ENCODE peak calls at places on chromosomes 1 and 21, in five cellular contexts. One of them, this sample, is unnamed.

GRCh38 chr1:200917291-200917817 is 22.7 kb downstream of the INAVA start:
- DNase-seq in foreskin fibroblast: no peak
- DNase-seq in NCI-H2171: peak; percentile 89
- DNase-seq in right atrium auricular region: no peak
- DNase-seq in transverse colon: no peak
- DNase-seq in this sample: no peak

GRCh38 chr1:44168520-44169098 is 27.2 kb upstream of the KLF18 start:
- DNase-seq in foreskin fibroblast: no peak
- DNase-seq in NCI-H2171: no peak
- DNase-seq in right atrium auricular region: no peak
- DNase-seq in transverse colon: no peak
- DNase-seq in this sample: no peak

GRCh38 chr1:67134692-67135091 is at the start of gene C1orf141:
- DNase-seq in foreskin fibroblast: peak; percentile 35
- DNase-seq in NCI-H2171: no peak
- DNase-seq in right atrium auricular region: no peak
- DNase-seq in transverse colon: no peak
- DNase-seq in this sample: no peak

GRCh38 chr21:41823166-41823565 is 56.0 kb downstream of the PRDM15 start:
- DNase-seq in foreskin fibroblast: no peak
- DNase-seq in NCI-H2171: no peak
- DNase-seq in right atrium auricular region: no peak
- DNase-seq in transverse colon: no peak
- DNase-seq in this sample: no peak

GRCh38 chr1:18668051-18668450 is 37.4 kb downstream of the PAX7 start:
- DNase-seq in foreskin fibroblast: no peak
- DNase-seq in NCI-H2171: no peak
- DNase-seq in right atrium auricular region: no peak
- DNase-seq in transverse colon: peak; percentile 26
- DNase-seq in this sample: no peak

GRCh38 chr1:38733761-38734160 is 125.8 kb downstream of the RRAGC start:
- DNase-seq in foreskin fibroblast: no peak
- DNase-seq in NCI-H2171: no peak
- DNase-seq in right atrium auricular region: no peak
- DNase-seq in transverse colon: no peak
- DNase-seq in this sample: no peak

GRCh38 chr1:32997381-32997891 is 32.8 kb upstream of the RNF19B start:
- DNase-seq in foreskin fibroblast: peak; percentile 84
- DNase-seq in NCI-H2171: no peak
- DNase-seq in right atrium auricular region: no peak
- DNase-seq in transverse colon: no peak
- DNase-seq in this sample: no peak

GRCh38 chr1:167790117-167790516 is 68.3 kb downstream of the MPZL1 start:
- DNase-seq in foreskin fibroblast: peak; percentile 25
- DNase-seq in NCI-H2171: no peak
- DNase-seq in right atrium auricular region: no peak
- DNase-seq in transverse colon: no peak
- DNase-seq in this sample: no peak

GRCh38 chr1:103517380-103518047 is 8.0 kb upstream of the RNPC3 start:
- DNase-seq in foreskin fibroblast: no peak
- DNase-seq in NCI-H2171: no peak
- DNase-seq in right atrium auricular region: no peak
- DNase-seq in transverse colon: no peak
- DNase-seq in this sample: no peak

GRCh38 chr1:10306435-10306834 is 92.4 kb upstream of the PGD start:
- DNase-seq in foreskin fibroblast: no peak
- DNase-seq in NCI-H2171: no peak
- DNase-seq in right atrium auricular region: no peak
- DNase-seq in transverse colon: no peak
- DNase-seq in this sample: no peak

GRCh38 chr1:31798433-31799195 is 17.2 kb downstream of the SPOCD1 start:
- DNase-seq in foreskin fibroblast: peak; percentile 96
- DNase-seq in NCI-H2171: no peak
- DNase-seq in right atrium auricular region: no peak
- DNase-seq in transverse colon: peak; percentile 5
- DNase-seq in this sample: no peak

GRCh38 chr21:45821315-45822001 is 160.1 kb upstream of the COL6A1 start:
- DNase-seq in foreskin fibroblast: no peak
- DNase-seq in NCI-H2171: no peak
- DNase-seq in right atrium auricular region: peak; percentile 50
- DNase-seq in transverse colon: no peak
- DNase-seq in this sample: peak; percentile 68

GRCh38 chr1:50447961-50448360 is 24.7 kb upstream of the DMRTA2 start:
- DNase-seq in foreskin fibroblast: peak; percentile 76
- DNase-seq in NCI-H2171: no peak
- DNase-seq in right atrium auricular region: no peak
- DNase-seq in transverse colon: no peak
- DNase-seq in this sample: no peak

GRCh38 chr1:179369751-179370341 is 4.1 kb downstream of the AXDND1 start:
- DNase-seq in foreskin fibroblast: peak; percentile 80
- DNase-seq in NCI-H2171: peak; percentile 39
- DNase-seq in right atrium auricular region: no peak
- DNase-seq in transverse colon: peak; percentile 13
- DNase-seq in this sample: no peak

GRCh38 chr21:44557491-44558328 is 885 bp downstream of the KRTAP10-3 start:
- DNase-seq in foreskin fibroblast: no peak
- DNase-seq in NCI-H2171: no peak
- DNase-seq in right atrium auricular region: peak; percentile 28
- DNase-seq in transverse colon: no peak
- DNase-seq in this sample: no peak

GRCh38 chr1:40120128-40120527 is 23.1 kb upstream of the PPT1 start:
- DNase-seq in foreskin fibroblast: no peak
- DNase-seq in NCI-H2171: no peak
- DNase-seq in right atrium auricular region: no peak
- DNase-seq in transverse colon: no peak
- DNase-seq in this sample: no peak

GRCh38 chr1:184504695-184505338 is 118.0 kb downstream of the C1orf21 start:
- DNase-seq in foreskin fibroblast: no peak
- DNase-seq in NCI-H2171: no peak
- DNase-seq in right atrium auricular region: no peak
- DNase-seq in transverse colon: no peak
- DNase-seq in this sample: no peak

GRCh38 chr21:31622397-31622796 is 37.1 kb upstream of the SOD1 start:
- DNase-seq in foreskin fibroblast: no peak
- DNase-seq in NCI-H2171: no peak
- DNase-seq in right atrium auricular region: no peak
- DNase-seq in transverse colon: no peak
- DNase-seq in this sample: no peak